ENCODE peak calls at places on chromosomes 11 and 22, in eight cellular contexts. S, T, Q, N, X, J, Y and D are unnamed samples.

GRCh38 chr22:49193901-49194465 is 633.7 kb downstream of the BRD1 start:
- DNase-seq in S (no peak), T (no peak), Q (no peak), N (no peak), X (no peak), J (no peak), Y (no peak), D (no peak)

GRCh38 chr22:46511391-46512370 is 25.7 kb downstream of the CELSR1 start:
- DNase-seq in S (no peak), T (no peak), Q (no peak), N (no peak), X (no peak), J (no peak), Y (no peak), D (no peak)

GRCh38 chr11:67167086-67167485 is 48.0 kb downstream of the KDM2A start:
- DNase-seq in S (no peak), T (no peak), Q (no peak), N (no peak), X (no peak), J (no peak), Y (no peak), D (no peak)

GRCh38 chr22:19003518-19003917 is 67.4 kb upstream of the PRODH start:
- DNase-seq in S (no peak), T (no peak), Q (no peak), N (no peak), X (no peak), J (no peak), Y (no peak), D (peak)

GRCh38 chr11:115471367-115471766 is 32.8 kb downstream of the CADM1 start:
- DNase-seq in S (no peak), T (no peak), Q (peak), N (no peak), X (no peak), J (no peak), Y (no peak), D (no peak)

GRCh38 chr11:14672635-14673034 is 29.0 kb downstream of the PDE3B start:
- DNase-seq in S (no peak), T (no peak), Q (no peak), N (no peak), X (no peak), J (no peak), Y (no peak), D (no peak)

GRCh38 chr11:68370211-68371111 is 58.1 kb downstream of the LRP5 start:
- DNase-seq in S (no peak), T (no peak), Q (peak), N (no peak), X (no peak), J (no peak), Y (no peak), D (no peak)

GRCh38 chr11:4464216-4465159 is 15.4 kb downstream of the OR52K2 start:
- DNase-seq in S (no peak), T (no peak), Q (no peak), N (no peak), X (no peak), J (no peak), Y (no peak), D (no peak)

GRCh38 chr11:128187829-128188228 is 399.5 kb downstream of the ETS1 start:
- DNase-seq in S (no peak), T (no peak), Q (no peak), N (no peak), X (no peak), J (no peak), Y (no peak), D (no peak)

GRCh38 chr11:67616431-67617242 is 9.9 kb downstream of the NDUFV1 start:
- DNase-seq in S (no peak), T (no peak), Q (no peak), N (no peak), X (no peak), J (peak), Y (no peak), D (no peak)

GRCh38 chr11:69852051-69852450 is 32.8 kb upstream of the FGF3 start:
- DNase-seq in S (no peak), T (no peak), Q (no peak), N (no peak), X (no peak), J (no peak), Y (no peak), D (no peak)

GRCh38 chr22:49976439-49977175 is 16.0 kb downstream of the PIM3 start:
- DNase-seq in S (peak), T (no peak), Q (peak), N (no peak), X (no peak), J (no peak), Y (no peak), D (no peak)

GRCh38 chr11:66933508-66933907 is 24.7 kb downstream of the PC start:
- DNase-seq in S (no peak), T (no peak), Q (no peak), N (no peak), X (no peak), J (no peak), Y (no peak), D (no peak)

GRCh38 chr22:31345331-31346254 is 553 bp downstream of the PATZ1 start:
- DNase-seq in S (peak), T (peak), Q (peak), N (no peak), X (peak), J (peak), Y (peak), D (peak)

GRCh38 chr11:132471491-132471890 is 1060.8 kb downstream of the OPCML start:
- DNase-seq in S (no peak), T (no peak), Q (no peak), N (no peak), X (no peak), J (no peak), Y (no peak), D (no peak)

GRCh38 chr11:27525824-27526516 is 19.4 kb upstream of the LIN7C start:
- DNase-seq in S (no peak), T (no peak), Q (no peak), N (no peak), X (no peak), J (no peak), Y (no peak), D (no peak)

GRCh38 chr11:64281957-64282770 is 2.3 kb downstream of the BAD start:
- DNase-seq in S (no peak), T (no peak), Q (no peak), N (no peak), X (no peak), J (no peak), Y (no peak), D (no peak)

GRCh38 chr11:134905513-134905912 is 493.5 kb upstream of the B3GAT1 start:
- DNase-seq in S (no peak), T (no peak), Q (no peak), N (no peak), X (no peak), J (no peak), Y (no peak), D (no peak)

GRCh38 chr11:82009133-82009532 is 724.5 kb downstream of the FAM181B start:
- DNase-seq in S (no peak), T (no peak), Q (no peak), N (no peak), X (no peak), J (no peak), Y (no peak), D (no peak)

GRCh38 chr22:19098157-19098556 is 24.1 kb downstream of the DGCR2 start:
- DNase-seq in S (no peak), T (no peak), Q (no peak), N (no peak), X (no peak), J (no peak), Y (no peak), D (no peak)

GRCh38 chr11:17244046-17244445 is 32.5 kb upstream of the NUCB2 start:
- DNase-seq in S (no peak), T (no peak), Q (peak), N (no peak), X (no peak), J (no peak), Y (no peak), D (no peak)

GRCh38 chr11:70517996-70518907 is 119.9 kb downstream of the CTTN start:
- DNase-seq in S (no peak), T (no peak), Q (no peak), N (no peak), X (no peak), J (no peak), Y (no peak), D (peak)

GRCh38 chr11:82403640-82404305 is 329.9 kb downstream of the FAM181B start:
- DNase-seq in S (no peak), T (no peak), Q (no peak), N (no peak), X (no peak), J (no peak), Y (no peak), D (no peak)

GRCh38 chr11:111298466-111299110 is at the start of gene POU2AF3:
- DNase-seq in S (no peak), T (no peak), Q (no peak), N (no peak), X (no peak), J (no peak), Y (no peak), D (no peak)

GRCh38 chr11:75147875-75148263 is 3.0 kb upstream of the SLCO2B1 start:
- DNase-seq in S (no peak), T (no peak), Q (no peak), N (no peak), X (no peak), J (no peak), Y (peak), D (no peak)

GRCh38 chr11:132408877-132409276 is 1038.5 kb downstream of the NTM start:
- DNase-seq in S (no peak), T (no peak), Q (no peak), N (no peak), X (no peak), J (no peak), Y (no peak), D (no peak)

GRCh38 chr11:559020-559620 is 1.4 kb downstream of the LMNTD2 start:
- DNase-seq in S (no peak), T (no peak), Q (no peak), N (no peak), X (no peak), J (no peak), Y (no peak), D (no peak)

GRCh38 chr11:17743026-17743807 is 8.6 kb downstream of the KCNC1 start:
- DNase-seq in S (no peak), T (no peak), Q (no peak), N (no peak), X (no peak), J (no peak), Y (peak), D (no peak)

GRCh38 chr11:78451371-78452150 is 33.9 kb upstream of the GAB2 start:
- DNase-seq in S (no peak), T (no peak), Q (no peak), N (no peak), X (no peak), J (no peak), Y (no peak), D (no peak)

GRCh38 chr11:70323811-70324210 is 53.3 kb downstream of the PPFIA1 start:
- DNase-seq in S (no peak), T (no peak), Q (no peak), N (no peak), X (no peak), J (no peak), Y (no peak), D (peak)

GRCh38 chr11:20670932-20671403 is 1.6 kb downstream of the NELL1 start:
- DNase-seq in S (no peak), T (no peak), Q (no peak), N (no peak), X (no peak), J (no peak), Y (no peak), D (no peak)

GRCh38 chr11:27255447-27255828 is 107.6 kb downstream of the CCDC34 start:
- DNase-seq in S (no peak), T (no peak), Q (no peak), N (no peak), X (no peak), J (no peak), Y (no peak), D (no peak)

GRCh38 chr11:104015649-104016415 is 20.6 kb upstream of the DDI1 start:
- DNase-seq in S (no peak), T (no peak), Q (no peak), N (no peak), X (no peak), J (no peak), Y (peak), D (no peak)

GRCh38 chr11:44548032-44548695 is 17.3 kb upstream of the CD82 start:
- DNase-seq in S (no peak), T (no peak), Q (no peak), N (no peak), X (no peak), J (no peak), Y (no peak), D (no peak)

GRCh38 chr11:312092-312816 is 1.6 kb upstream of the IFITM1 start:
- DNase-seq in S (no peak), T (no peak), Q (no peak), N (no peak), X (no peak), J (no peak), Y (no peak), D (no peak)

GRCh38 chr11:17121981-17122380 is 44.5 kb upstream of the RPS13 start:
- DNase-seq in S (no peak), T (no peak), Q (no peak), N (no peak), X (no peak), J (no peak), Y (no peak), D (no peak)

GRCh38 chr11:110759972-110760381 is 47.7 kb upstream of the ARHGAP20 start:
- DNase-seq in S (no peak), T (no peak), Q (no peak), N (peak), X (no peak), J (peak), Y (no peak), D (no peak)

GRCh38 chr22:19111140-19111539 is 11.1 kb downstream of the DGCR2 start:
- DNase-seq in S (no peak), T (no peak), Q (no peak), N (no peak), X (no peak), J (no peak), Y (peak), D (no peak)